ENCODE peak calls at places on chromosomes 11 and 22, in seven cellular contexts. One of them, this sample, is unnamed.

GRCh38 chr11:122101625-122102291 is 14.3 kb downstream of the BLID start:
- DNase-seq in heart right ventricle: peak; percentile 44
- DNase-seq in tibial nerve: peak; percentile 54
- DNase-seq in breast epithelium: no peak
- DNase-seq in fibroblast of lung: peak; percentile 91
- DNase-seq in vagina: no peak
- DNase-seq in upper lobe of right lung: no peak
- DNase-seq in this sample: no peak

GRCh38 chr11:80424012-80424695 is 983.3 kb upstream of the TENM4 start:
- DNase-seq in heart right ventricle: no peak
- DNase-seq in tibial nerve: no peak
- DNase-seq in breast epithelium: no peak
- DNase-seq in fibroblast of lung: no peak
- DNase-seq in vagina: no peak
- DNase-seq in upper lobe of right lung: no peak
- DNase-seq in this sample: no peak

GRCh38 chr22:35384567-35384966 is 3.7 kb downstream of the HMOX1 start:
- DNase-seq in heart right ventricle: no peak
- DNase-seq in tibial nerve: no peak
- DNase-seq in breast epithelium: no peak
- DNase-seq in fibroblast of lung: no peak
- DNase-seq in vagina: no peak
- DNase-seq in upper lobe of right lung: no peak
- DNase-seq in this sample: no peak

GRCh38 chr11:58830693-58831301 is 13.7 kb downstream of the GLYATL2 start:
- DNase-seq in heart right ventricle: no peak
- DNase-seq in tibial nerve: no peak
- DNase-seq in breast epithelium: no peak
- DNase-seq in fibroblast of lung: no peak
- DNase-seq in vagina: no peak
- DNase-seq in upper lobe of right lung: peak; percentile 63
- DNase-seq in this sample: no peak

GRCh38 chr11:64429970-64430369 is 71.0 kb downstream of the RPS6KA4 start:
- DNase-seq in heart right ventricle: no peak
- DNase-seq in tibial nerve: no peak
- DNase-seq in breast epithelium: no peak
- DNase-seq in fibroblast of lung: no peak
- DNase-seq in vagina: no peak
- DNase-seq in upper lobe of right lung: no peak
- DNase-seq in this sample: no peak

GRCh38 chr11:210122-210802 is 2.8 kb downstream of the RIC8A start:
- DNase-seq in heart right ventricle: no peak
- DNase-seq in tibial nerve: no peak
- DNase-seq in breast epithelium: peak; percentile 20
- DNase-seq in fibroblast of lung: peak; percentile 85
- DNase-seq in vagina: no peak
- DNase-seq in upper lobe of right lung: peak; percentile 39
- DNase-seq in this sample: no peak

GRCh38 chr11:59630493-59630892 is 14.9 kb upstream of the OSBP start:
- DNase-seq in heart right ventricle: no peak
- DNase-seq in tibial nerve: no peak
- DNase-seq in breast epithelium: no peak
- DNase-seq in fibroblast of lung: no peak
- DNase-seq in vagina: no peak
- DNase-seq in upper lobe of right lung: no peak
- DNase-seq in this sample: no peak

GRCh38 chr11:73983764-73984543 is 1.3 kb upstream of the UCP2 start:
- DNase-seq in heart right ventricle: no peak
- DNase-seq in tibial nerve: no peak
- DNase-seq in breast epithelium: peak; percentile 6
- DNase-seq in fibroblast of lung: no peak
- DNase-seq in vagina: no peak
- DNase-seq in upper lobe of right lung: peak; percentile 15
- DNase-seq in this sample: no peak

GRCh38 chr11:107840120-107840479 is 18.5 kb downstream of the SLC35F2 start:
- DNase-seq in heart right ventricle: no peak
- DNase-seq in tibial nerve: no peak
- DNase-seq in breast epithelium: no peak
- DNase-seq in fibroblast of lung: no peak
- DNase-seq in vagina: no peak
- DNase-seq in upper lobe of right lung: no peak
- DNase-seq in this sample: no peak

GRCh38 chr11:94423467-94423866 is 22.2 kb upstream of the GPR83 start:
- DNase-seq in heart right ventricle: no peak
- DNase-seq in tibial nerve: no peak
- DNase-seq in breast epithelium: no peak
- DNase-seq in fibroblast of lung: no peak
- DNase-seq in vagina: no peak
- DNase-seq in upper lobe of right lung: no peak
- DNase-seq in this sample: no peak

GRCh38 chr11:124874571-124875255 is 9.5 kb downstream of the ROBO3 start:
- DNase-seq in heart right ventricle: no peak
- DNase-seq in tibial nerve: no peak
- DNase-seq in breast epithelium: no peak
- DNase-seq in fibroblast of lung: no peak
- DNase-seq in vagina: no peak
- DNase-seq in upper lobe of right lung: peak; percentile 62
- DNase-seq in this sample: no peak

GRCh38 chr11:70433966-70434812 is 35.9 kb downstream of the CTTN start:
- DNase-seq in heart right ventricle: no peak
- DNase-seq in tibial nerve: no peak
- DNase-seq in breast epithelium: no peak
- DNase-seq in fibroblast of lung: no peak
- DNase-seq in vagina: no peak
- DNase-seq in upper lobe of right lung: no peak
- DNase-seq in this sample: no peak

GRCh38 chr22:45319319-45319675 is 9.6 kb downstream of the FAM118A start:
- DNase-seq in heart right ventricle: peak; percentile 38
- DNase-seq in tibial nerve: no peak
- DNase-seq in breast epithelium: no peak
- DNase-seq in fibroblast of lung: peak; percentile 54
- DNase-seq in vagina: no peak
- DNase-seq in upper lobe of right lung: no peak
- DNase-seq in this sample: no peak

GRCh38 chr11:74822187-74822586 is 73.5 kb downstream of the RNF169 start:
- DNase-seq in heart right ventricle: no peak
- DNase-seq in tibial nerve: no peak
- DNase-seq in breast epithelium: no peak
- DNase-seq in fibroblast of lung: peak; percentile 83
- DNase-seq in vagina: no peak
- DNase-seq in upper lobe of right lung: no peak
- DNase-seq in this sample: no peak

GRCh38 chr11:107957109-107957588 is 28.9 kb downstream of the RAB39A start:
- DNase-seq in heart right ventricle: no peak
- DNase-seq in tibial nerve: peak; percentile 19
- DNase-seq in breast epithelium: no peak
- DNase-seq in fibroblast of lung: no peak
- DNase-seq in vagina: no peak
- DNase-seq in upper lobe of right lung: no peak
- DNase-seq in this sample: no peak

GRCh38 chr11:76232026-76232665 is 25.8 kb upstream of the WNT11 start:
- DNase-seq in heart right ventricle: no peak
- DNase-seq in tibial nerve: no peak
- DNase-seq in breast epithelium: no peak
- DNase-seq in fibroblast of lung: no peak
- DNase-seq in vagina: no peak
- DNase-seq in upper lobe of right lung: no peak
- DNase-seq in this sample: no peak

GRCh38 chr11:67303989-67304411 is 670 bp downstream of the SSH3 start:
- DNase-seq in heart right ventricle: peak; percentile 45
- DNase-seq in tibial nerve: no peak
- DNase-seq in breast epithelium: peak; percentile 67
- DNase-seq in fibroblast of lung: peak; percentile 14
- DNase-seq in vagina: no peak
- DNase-seq in upper lobe of right lung: peak; percentile 79
- DNase-seq in this sample: no peak

GRCh38 chr22:40418366-40419201 is 48.2 kb downstream of the SGSM3 start:
- DNase-seq in heart right ventricle: no peak
- DNase-seq in tibial nerve: no peak
- DNase-seq in breast epithelium: peak; percentile 48
- DNase-seq in fibroblast of lung: no peak
- DNase-seq in vagina: no peak
- DNase-seq in upper lobe of right lung: no peak
- DNase-seq in this sample: no peak

GRCh38 chr11:8261316-8261715 is 2.4 kb downstream of the LMO1 start:
- DNase-seq in heart right ventricle: no peak
- DNase-seq in tibial nerve: no peak
- DNase-seq in breast epithelium: no peak
- DNase-seq in fibroblast of lung: no peak
- DNase-seq in vagina: no peak
- DNase-seq in upper lobe of right lung: peak; percentile 3
- DNase-seq in this sample: no peak

GRCh38 chr11:13277719-13278619 is at the start of gene BMAL1:
- DNase-seq in heart right ventricle: peak; percentile 73
- DNase-seq in tibial nerve: peak; percentile 22
- DNase-seq in breast epithelium: peak; percentile 59
- DNase-seq in fibroblast of lung: peak; percentile 8
- DNase-seq in vagina: no peak
- DNase-seq in upper lobe of right lung: peak; percentile 87
- DNase-seq in this sample: no peak
- H3K27ac ChIP-seq in heart right ventricle: peak within 1 kb of the TSS; percentile 81
- H3K27ac ChIP-seq in tibial nerve: peak within 1 kb of the TSS; percentile 95
- H3K27ac ChIP-seq in breast epithelium: peak within 1 kb of the TSS; percentile 99
- H3K27ac ChIP-seq in fibroblast of lung: peak within 1 kb of the TSS; percentile 52
- H3K27ac ChIP-seq in vagina: peak within 1 kb of the TSS; percentile 96
- H3K27ac ChIP-seq in upper lobe of right lung: peak within 1 kb of the TSS; percentile 77
- H3K27ac ChIP-seq in this sample: peak within 1 kb of the TSS; percentile 95

GRCh38 chr11:54944211-54944610 is 237.6 kb downstream of the OR4A5 start:
- DNase-seq in heart right ventricle: no peak
- DNase-seq in tibial nerve: no peak
- DNase-seq in breast epithelium: no peak
- DNase-seq in fibroblast of lung: no peak
- DNase-seq in vagina: no peak
- DNase-seq in upper lobe of right lung: no peak
- DNase-seq in this sample: no peak
- H3K9me3 ChIP-seq in heart right ventricle: peaks cover 54% of the 10 kb centered on the region
- H3K9me3 ChIP-seq in tibial nerve: peaks cover 78% of the 10 kb centered on the region
- H3K9me3 ChIP-seq in breast epithelium: peaks cover 12% of the 10 kb centered on the region
- H3K9me3 ChIP-seq in fibroblast of lung: no peaks in the 10 kb centered on the region
- H3K9me3 ChIP-seq in vagina: peaks cover 4% of the 10 kb centered on the region
- H3K9me3 ChIP-seq in upper lobe of right lung: peaks cover 31% of the 10 kb centered on the region
- H3K9me3 ChIP-seq in this sample: no peaks in the 10 kb centered on the region

DNA sequence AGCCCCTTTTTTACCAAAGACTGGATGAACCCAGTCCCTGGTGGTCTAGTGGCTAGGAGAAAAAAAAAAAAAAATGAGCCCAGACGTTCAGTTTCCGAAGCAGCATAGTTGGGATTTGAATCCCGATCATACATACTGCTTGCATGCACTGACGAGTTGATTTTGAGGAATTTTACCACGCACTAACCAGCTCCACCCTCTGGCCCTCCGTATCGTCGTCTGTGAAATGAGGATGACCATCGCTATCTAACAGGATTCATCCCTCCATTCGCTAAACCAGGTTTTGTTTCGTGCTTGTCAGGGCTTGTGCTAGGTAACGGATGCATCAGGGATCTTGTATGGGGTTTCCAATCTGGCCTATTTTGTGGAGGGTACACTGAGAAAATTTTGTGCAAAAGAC is 774 bp downstream of the PTS start:
- DNase-seq in heart right ventricle: no peak
- DNase-seq in tibial nerve: no peak
- DNase-seq in breast epithelium: no peak
- DNase-seq in fibroblast of lung: peak; percentile 54
- DNase-seq in vagina: no peak
- DNase-seq in upper lobe of right lung: no peak
- DNase-seq in this sample: no peak
- TF ChIP-seq CTCF in heart right ventricle: no peak
- TF ChIP-seq CTCF in tibial nerve: peak; percentile 5
- TF ChIP-seq CTCF in breast epithelium: no peak
- TF ChIP-seq CTCF in fibroblast of lung: peak; percentile 9
- TF ChIP-seq CTCF in vagina: no peak
- TF ChIP-seq CTCF in upper lobe of right lung: no peak
- TF ChIP-seq CTCF in this sample: no peak

GRCh38 chr22:20244744-20245576 is 23.2 kb downstream of the RTN4R start:
- DNase-seq in heart right ventricle: no peak
- DNase-seq in tibial nerve: no peak
- DNase-seq in breast epithelium: no peak
- DNase-seq in fibroblast of lung: no peak
- DNase-seq in vagina: no peak
- DNase-seq in upper lobe of right lung: no peak
- DNase-seq in this sample: no peak
- H3K27ac ChIP-seq in heart right ventricle: no peak overlapping the region
- H3K27ac ChIP-seq in tibial nerve: peak overlapping the region; percentile 28
- H3K27ac ChIP-seq in breast epithelium: peak overlapping the region; percentile 32
- H3K27ac ChIP-seq in fibroblast of lung: no peak overlapping the region
- H3K27ac ChIP-seq in vagina: no peak overlapping the region
- H3K27ac ChIP-seq in upper lobe of right lung: no peak overlapping the region
- H3K27ac ChIP-seq in this sample: peak overlapping the region; percentile 13

GRCh38 chr22:49525366-49525765 is 302.3 kb downstream of the BRD1 start:
- DNase-seq in heart right ventricle: no peak
- DNase-seq in tibial nerve: no peak
- DNase-seq in breast epithelium: no peak
- DNase-seq in fibroblast of lung: no peak
- DNase-seq in vagina: no peak
- DNase-seq in upper lobe of right lung: no peak
- DNase-seq in this sample: no peak

GRCh38 chr22:49527611-49528419 is 299.9 kb downstream of the BRD1 start:
- DNase-seq in heart right ventricle: no peak
- DNase-seq in tibial nerve: no peak
- DNase-seq in breast epithelium: no peak
- DNase-seq in fibroblast of lung: no peak
- DNase-seq in vagina: no peak
- DNase-seq in upper lobe of right lung: no peak
- DNase-seq in this sample: no peak

GRCh38 chr22:49525776-49526535 is 301.7 kb downstream of the BRD1 start:
- DNase-seq in heart right ventricle: no peak
- DNase-seq in tibial nerve: no peak
- DNase-seq in breast epithelium: no peak
- DNase-seq in fibroblast of lung: no peak
- DNase-seq in vagina: no peak
- DNase-seq in upper lobe of right lung: no peak
- DNase-seq in this sample: no peak

GRCh38 chr22:49530671-49531532 is 296.8 kb downstream of the BRD1 start:
- DNase-seq in heart right ventricle: no peak
- DNase-seq in tibial nerve: no peak
- DNase-seq in breast epithelium: no peak
- DNase-seq in fibroblast of lung: no peak
- DNase-seq in vagina: no peak
- DNase-seq in upper lobe of right lung: no peak
- DNase-seq in this sample: no peak

GRCh38 chr22:49528420-49528720 is 299.3 kb downstream of the BRD1 start:
- DNase-seq in heart right ventricle: no peak
- DNase-seq in tibial nerve: no peak
- DNase-seq in breast epithelium: no peak
- DNase-seq in fibroblast of lung: no peak
- DNase-seq in vagina: no peak
- DNase-seq in upper lobe of right lung: no peak
- DNase-seq in this sample: no peak
- H3K9me3 ChIP-seq in heart right ventricle: no peaks in the 10 kb centered on the region
- H3K9me3 ChIP-seq in tibial nerve: peaks cover 5% of the 10 kb centered on the region
- H3K9me3 ChIP-seq in breast epithelium: no peaks in the 10 kb centered on the region
- H3K9me3 ChIP-seq in fibroblast of lung: peaks cover 5% of the 10 kb centered on the region
- H3K9me3 ChIP-seq in vagina: no peaks in the 10 kb centered on the region
- H3K9me3 ChIP-seq in upper lobe of right lung: no peaks in the 10 kb centered on the region
- H3K9me3 ChIP-seq in this sample: no peaks in the 10 kb centered on the region